ENCODE peak calls at places on chromosomes 4 and X, in four cellular contexts. J is NCI-H345, I is iris pigment epithelial cell, E is Kasumi-1. Z is an unnamed sample.

GRCh38 chr4:20305976-20306375 is 54.3 kb downstream of the SLIT2 start:
- DNase-seq in I (peak), E (no peak), J (no peak), Z (no peak)

GRCh38 chr4:94410678-94411206 is 41.0 kb upstream of the PDLIM5 start:
- DNase-seq in I (peak), J (no peak), E (no peak), Z (no peak)

GRCh38 chr4:172725581-172725980 is 443.0 kb upstream of the GALNT7 start:
- DNase-seq in E (no peak), J (no peak), I (peak), Z (no peak)

GRCh38 chrX:31832263-31832662 is 760.4 kb upstream of the FTHL17 start:
- DNase-seq in E (no peak), I (no peak), J (no peak), Z (no peak)

GRCh38 chrX:97882306-97882705 is 998.6 kb downstream of the RPA4 start:
- DNase-seq in I (no peak), J (no peak), E (peak), Z (no peak)

GRCh38 chr4:14225683-14226207 is 598.2 kb upstream of the BOD1L1 start:
- DNase-seq in E (no peak), I (no peak), J (peak), Z (no peak)

GRCh38 chr4:140875751-140876389 is 119.7 kb upstream of the TBC1D9 start:
- DNase-seq in E (no peak), I (no peak), J (peak), Z (no peak)

GRCh38 chrX:39158801-39159657 is 357.8 kb downstream of the MID1IP1 start:
- DNase-seq in E (peak), J (peak), I (peak), Z (no peak)

GRCh38 chr4:175824110-175824509 is 12.0 kb upstream of the GPM6A start:
- DNase-seq in J (no peak), E (no peak), I (no peak), Z (no peak)

Z was measured in H54.